ENCODE peak calls at places on chromosomes 6 and 20, in ten cellular contexts. One of them, this sample, is unnamed.

GRCh38 chr6:166075925-166076324 is 91.7 kb downstream of the TBXT start:
- DNase-seq in T follicular helper cell: no peak
- DNase-seq in iris pigment epithelial cell: no peak
- DNase-seq in A549: no peak
- DNase-seq in RPMI7951: no peak
- DNase-seq in sciatic nerve: no peak
- DNase-seq in heart left ventricle: no peak
- DNase-seq in activated CD8-positive, alpha-beta T cell treated with anti-CD3 and anti-CD28 coated beads for 36 hours: no peak
- DNase-seq in breast epithelium: no peak
- DNase-seq in EL: no peak
- DNase-seq in this sample: no peak

GRCh38 chr20:44409132-44409600 is 53.7 kb downstream of the HNF4A start:
- DNase-seq in EL: peak
- DNase-seq in activated CD8-positive, alpha-beta T cell treated with anti-CD3 and anti-CD28 coated beads for 36 hours: no peak
- DNase-seq in heart left ventricle: no peak
- DNase-seq in A549: no peak
- DNase-seq in breast epithelium: no peak
- DNase-seq in T follicular helper cell: no peak
- DNase-seq in RPMI7951: peak
- DNase-seq in iris pigment epithelial cell: peak
- DNase-seq in sciatic nerve: no peak
- DNase-seq in this sample: no peak

GRCh38 chr6:92369309-92369708 is 1050.0 kb downstream of the EPHA7 start:
- DNase-seq in T follicular helper cell: no peak
- DNase-seq in breast epithelium: no peak
- DNase-seq in activated CD8-positive, alpha-beta T cell treated with anti-CD3 and anti-CD28 coated beads for 36 hours: no peak
- DNase-seq in iris pigment epithelial cell: no peak
- DNase-seq in EL: no peak
- DNase-seq in A549: no peak
- DNase-seq in RPMI7951: no peak
- DNase-seq in sciatic nerve: no peak
- DNase-seq in heart left ventricle: no peak
- DNase-seq in this sample: no peak

GRCh38 chr6:169857343-169858292 is 106.2 kb downstream of the ERMARD start:
- DNase-seq in activated CD8-positive, alpha-beta T cell treated with anti-CD3 and anti-CD28 coated beads for 36 hours: no peak
- DNase-seq in breast epithelium: no peak
- DNase-seq in A549: no peak
- DNase-seq in T follicular helper cell: no peak
- DNase-seq in EL: no peak
- DNase-seq in iris pigment epithelial cell: no peak
- DNase-seq in RPMI7951: no peak
- DNase-seq in sciatic nerve: peak
- DNase-seq in heart left ventricle: no peak
- DNase-seq in this sample: no peak

GRCh38 chr20:25047766-25048165 is 10.2 kb downstream of the ACSS1 start:
- DNase-seq in RPMI7951: no peak
- DNase-seq in iris pigment epithelial cell: no peak
- DNase-seq in T follicular helper cell: no peak
- DNase-seq in activated CD8-positive, alpha-beta T cell treated with anti-CD3 and anti-CD28 coated beads for 36 hours: no peak
- DNase-seq in EL: no peak
- DNase-seq in breast epithelium: no peak
- DNase-seq in heart left ventricle: peak
- DNase-seq in sciatic nerve: peak
- DNase-seq in A549: no peak
- DNase-seq in this sample: no peak

GRCh38 chr20:16100111-16100510 is 473.1 kb downstream of the KIF16B start:
- DNase-seq in A549: no peak
- DNase-seq in iris pigment epithelial cell: no peak
- DNase-seq in RPMI7951: no peak
- DNase-seq in EL: no peak
- DNase-seq in breast epithelium: no peak
- DNase-seq in heart left ventricle: no peak
- DNase-seq in activated CD8-positive, alpha-beta T cell treated with anti-CD3 and anti-CD28 coated beads for 36 hours: no peak
- DNase-seq in T follicular helper cell: no peak
- DNase-seq in sciatic nerve: no peak
- DNase-seq in this sample: no peak

GRCh38 chr6:80639243-80639642 is 532.8 kb downstream of the BCKDHB start:
- DNase-seq in A549: no peak
- DNase-seq in activated CD8-positive, alpha-beta T cell treated with anti-CD3 and anti-CD28 coated beads for 36 hours: no peak
- DNase-seq in RPMI7951: peak
- DNase-seq in heart left ventricle: no peak
- DNase-seq in EL: no peak
- DNase-seq in sciatic nerve: no peak
- DNase-seq in T follicular helper cell: no peak
- DNase-seq in breast epithelium: no peak
- DNase-seq in iris pigment epithelial cell: peak
- DNase-seq in this sample: no peak

GRCh38 chr6:52545050-52545843 is 31.6 kb downstream of the TRAM2 start:
- DNase-seq in heart left ventricle: no peak
- DNase-seq in EL: peak
- DNase-seq in sciatic nerve: no peak
- DNase-seq in activated CD8-positive, alpha-beta T cell treated with anti-CD3 and anti-CD28 coated beads for 36 hours: no peak
- DNase-seq in iris pigment epithelial cell: no peak
- DNase-seq in T follicular helper cell: no peak
- DNase-seq in A549: no peak
- DNase-seq in RPMI7951: no peak
- DNase-seq in breast epithelium: no peak
- DNase-seq in this sample: no peak

GRCh38 chr20:48106428-48106827 is 321.1 kb upstream of the SULF2 start:
- DNase-seq in sciatic nerve: no peak
- DNase-seq in heart left ventricle: no peak
- DNase-seq in A549: no peak
- DNase-seq in breast epithelium: no peak
- DNase-seq in T follicular helper cell: no peak
- DNase-seq in activated CD8-positive, alpha-beta T cell treated with anti-CD3 and anti-CD28 coated beads for 36 hours: no peak
- DNase-seq in iris pigment epithelial cell: peak
- DNase-seq in EL: no peak
- DNase-seq in RPMI7951: no peak
- DNase-seq in this sample: no peak